ENCODE peak calls at places on chromosome 18, in five cellular contexts. C, F, N, H and M are unnamed samples. For H3K27me3, the result is how much of the 10 kb centered on the place peaks cover.

GRCh38 chr18:57776767-57777166 is 26.3 kb downstream of the ATP8B1 start:
- DNase-seq in F (no peak), C (no peak), N (no peak), H (no peak), M (no peak)

GRCh38 chr18:63994783-63995399 is 25.0 kb downstream of the SERPINB8 start:
- DNase-seq in H (no peak), N (peak), F (peak), C (peak), M (no peak)

GRCh38 chr18:6807504-6808257 is 78.2 kb downstream of the ARHGAP28 start:
- DNase-seq in F (no peak), C (no peak), N (no peak), H (no peak), M (no peak)

GRCh38 chr18:74497308-74497640 is 1.1 kb downstream of the CNDP2 start:
- DNase-seq in F (no peak), C (peak), H (no peak), N (no peak), M (no peak)

GRCh38 chr18:30489890-30490643 is 552.5 kb downstream of the DSC3 start:
- DNase-seq in F (no peak), H (no peak), C (no peak), N (no peak), M (no peak)

GRCh38 chr18:7417742-7418141 is 149.4 kb upstream of the PTPRM start:
- DNase-seq in N (no peak), C (no peak), H (no peak), F (no peak), M (no peak)

GRCh38 chr18:34322365-34323289 is 97.9 kb upstream of the NOL4 start:
- DNase-seq in H (peak), N (no peak), F (peak), C (peak), M (no peak)

GRCh38 chr18:36101943-36102342 is 27.2 kb downstream of the SLC39A6 start:
- DNase-seq in H (no peak), F (no peak), C (no peak), N (no peak), M (no peak)

GRCh38 chr18:12336251-12336650 is 28.2 kb downstream of the TUBB6 start:
- DNase-seq in N (no peak), C (no peak), F (peak), H (no peak), M (no peak)

GRCh38 chr18:12783524-12783923 is 80.7 kb downstream of the PSMG2 start:
- DNase-seq in C (peak), F (no peak), H (no peak), N (no peak), M (no peak)

GRCh38 chr18:67600181-67600631 is 83.7 kb upstream of the DSEL start:
- DNase-seq in F (no peak), H (no peak), N (no peak), C (no peak), M (no peak)

GRCh38 chr18:12474876-12475275 is 67.1 kb downstream of the PRELID3A start:
- DNase-seq in H (no peak), N (no peak), F (no peak), C (no peak), M (no peak)

GRCh38 chr18:51401912-51402311 is 204.4 kb upstream of the MEX3C start:
- DNase-seq in N (no peak), C (no peak), H (no peak), F (no peak), M (no peak)

GRCh38 chr18:28175930-28176673 is 828 bp downstream of the CDH2 start:
- DNase-seq in N (no peak), F (peak), H (no peak), C (no peak), M (peak)

GRCh38 chr18:51569561-51569960 is 372.1 kb upstream of the MEX3C start:
- DNase-seq in H (no peak), N (no peak), F (peak), C (no peak), M (peak)

DNA sequence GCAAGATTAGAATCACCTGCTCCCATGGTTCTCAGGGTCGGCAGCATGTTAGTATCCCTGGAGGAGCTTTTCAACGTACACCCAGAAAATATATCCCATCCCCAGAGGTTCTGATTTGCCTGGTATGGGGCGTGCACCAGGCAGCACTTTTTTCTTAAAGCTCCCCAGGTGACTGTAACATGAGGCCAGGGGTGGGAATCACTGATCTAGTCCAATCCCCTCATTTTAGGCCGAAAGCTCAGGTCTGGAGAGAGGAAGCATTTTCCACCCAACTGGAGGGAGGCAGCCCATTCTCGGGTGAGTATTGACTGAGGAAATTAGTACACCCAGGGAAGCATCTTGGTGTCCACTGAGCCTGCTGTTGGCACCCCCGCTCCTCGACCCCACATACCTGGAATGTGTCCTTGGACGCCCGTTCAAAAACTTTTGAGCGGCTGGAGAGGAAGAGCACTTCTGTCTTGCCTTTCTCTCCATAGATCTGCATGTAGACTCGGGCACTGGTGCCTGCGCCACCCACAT is 94.3 kb downstream of the LOXHD1 start:
- DNase-seq in N (no peak), F (peak), C (no peak), H (no peak), M (no peak)
- H3K27me3 ChIP-seq in N (under half), F (under half), C (under half), H (under half), M (under half)

GRCh38 chr18:75612491-75612890 is 185.0 kb upstream of the SMIM21 start:
- DNase-seq in C (no peak), N (no peak), H (no peak), F (no peak), M (no peak)
- H3K27me3 ChIP-seq in C (under half), N (under half), H (under half), F (under half), M (under half)

GRCh38 chr18:46468431-46469180 is 188.4 kb downstream of the LOXHD1 start:
- DNase-seq in H (no peak), F (no peak), C (no peak), N (no peak), M (no peak)
- H3K27me3 ChIP-seq in H (under half), F (under half), C (under half), N (under half), M (under half)

GRCh38 chr18:47794725-47795447 is 135.6 kb downstream of the SMAD2 start:
- DNase-seq in H (no peak), C (no peak), F (no peak), N (no peak), M (no peak)
- H3K27me3 ChIP-seq in H (under half), C (half or more), F (under half), N (under half), M (under half)

DNA sequence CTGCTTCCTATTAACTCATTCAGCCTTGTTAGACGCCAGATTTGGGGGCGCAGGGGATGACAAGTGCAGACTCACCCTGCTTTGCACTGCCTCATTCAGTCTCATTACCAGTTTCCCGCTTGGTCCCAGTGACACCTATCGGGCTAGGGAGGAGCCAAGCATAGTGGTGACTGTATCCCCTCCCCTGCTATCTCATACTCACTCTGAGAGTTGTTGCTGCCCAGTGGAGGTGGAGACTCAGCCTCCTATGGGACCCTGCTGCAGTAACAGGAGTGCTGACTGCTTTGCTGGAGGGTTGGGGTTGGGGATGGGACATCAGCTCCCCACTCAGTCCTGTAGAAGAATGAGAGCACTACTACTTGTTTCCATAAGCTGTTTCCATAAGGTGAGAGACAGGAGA is 21.3 kb upstream of the PIK3C3 start:
- DNase-seq in F (peak), N (no peak), H (no peak), C (no peak), M (no peak)
- H3K27me3 ChIP-seq in F (under half), N (under half), H (under half), C (under half), M (under half)

GRCh38 chr18:48355526-48356115 is 53.6 kb downstream of the ZBTB7C start:
- DNase-seq in F (peak), H (no peak), C (no peak), N (no peak), M (no peak)
- H3K27me3 ChIP-seq in F (under half), H (under half), C (under half), N (under half), M (under half)

GRCh38 chr18:47265197-47265596 is 13.7 kb upstream of the SKOR2 start:
- DNase-seq in N (no peak), C (no peak), H (no peak), F (no peak), M (no peak)

GRCh38 chr18:47262397-47263196 is 11.1 kb upstream of the SKOR2 start:
- DNase-seq in N (no peak), F (peak), H (no peak), C (no peak), M (no peak)

GRCh38 chr18:47263828-47264314 is 12.4 kb upstream of the SKOR2 start:
- DNase-seq in H (no peak), C (no peak), N (no peak), F (peak), M (no peak)

GRCh38 chr18:47261902-47262301 is 10.4 kb upstream of the SKOR2 start:
- DNase-seq in N (no peak), H (no peak), C (no peak), F (no peak), M (no peak)

DNA sequence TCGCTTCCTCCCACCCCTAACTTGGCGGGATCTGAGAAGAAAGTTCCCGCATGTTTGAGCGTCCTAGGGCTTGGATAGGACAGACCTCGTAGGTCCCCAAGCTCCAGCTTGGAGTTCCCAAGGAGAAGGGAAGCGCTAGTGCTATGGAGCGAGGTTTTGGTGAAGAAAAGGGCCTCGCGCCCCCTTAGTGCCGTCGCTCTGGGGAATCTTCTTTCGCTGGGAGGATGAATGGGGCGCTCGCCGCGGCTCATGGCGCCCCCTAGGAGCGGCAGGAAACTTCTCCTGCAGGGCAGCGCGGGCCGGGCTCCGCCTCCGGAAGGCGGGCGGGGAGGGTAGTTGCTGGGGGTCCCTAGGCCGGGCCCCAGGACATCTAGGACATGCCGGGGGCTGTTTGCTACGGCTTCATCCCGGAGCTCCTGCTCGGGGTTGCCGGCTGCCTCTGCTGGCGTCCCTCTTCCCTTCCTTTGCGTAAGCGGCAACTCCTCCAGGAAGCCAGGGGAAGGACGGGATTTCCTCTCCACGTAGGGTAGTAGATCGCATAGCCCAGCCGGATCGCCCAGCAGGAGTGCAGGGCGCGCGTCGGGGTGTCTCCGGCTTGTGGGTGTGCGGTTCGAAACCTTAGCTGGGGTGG is 11.9 kb upstream of the SKOR2 start:
- DNase-seq in H (no peak), C (no peak), N (no peak), F (peak), M (no peak)
- H3K27me3 ChIP-seq in H (half or more), C (under half), N (under half), F (half or more), M (half or more)

GRCh38 chr18:78144669-78145068 is 834.9 kb upstream of the SALL3 start:
- DNase-seq in C (no peak), F (no peak), H (no peak), N (no peak), M (no peak)

GRCh38 chr18:78138993-78139496 is 840.6 kb upstream of the SALL3 start:
- DNase-seq in F (peak), N (no peak), C (no peak), H (no peak), M (no peak)

GRCh38 chr18:78136986-78137385 is 842.6 kb upstream of the SALL3 start:
- DNase-seq in N (no peak), F (no peak), C (no peak), H (no peak), M (no peak)

GRCh38 chr18:78145096-78145495 is 834.5 kb upstream of the SALL3 start:
- DNase-seq in C (no peak), H (no peak), N (no peak), F (no peak), M (no peak)

GRCh38 chr18:78140294-78140693 is 839.3 kb upstream of the SALL3 start:
- DNase-seq in F (no peak), C (no peak), H (no peak), N (no peak), M (peak)
- H3K27me3 ChIP-seq in F (under half), C (under half), H (under half), N (under half), M (under half)